ENCODE peak calls at places on chromosomes 13 and 19, in six cellular contexts. Z is LHCN-M2; L is type B pancreatic cell; B is stimulated activated CD4-positive, alpha-beta T cell treated with anti-CD3 and anti-CD28 coated beads, Interleukin-12 subunit alpha, Interleukin-12 subunit beta, amount 100 ng/mL, for 4 hours; R is Ammon's horn; N is IMR-90. V is an unnamed sample.

GRCh38 chr19:2477141-2477710 is 1.3 kb downstream of the GADD45B start:
- DNase-seq in Z (peak), L (no peak), B (peak), R (no peak), N (peak), V (no peak)

GRCh38 chr19:3682741-3683404 is 17.4 kb downstream of the PIP5K1C start:
- DNase-seq in Z (no peak), L (no peak), B (no peak), R (no peak), N (peak), V (no peak)

GRCh38 chr19:56958428-56958827 is 117.9 kb upstream of the PEG3 start:
- DNase-seq in Z (no peak), L (no peak), B (no peak), R (no peak), N (no peak), V (no peak)

GRCh38 chr13:111211789-111212516 is 96.8 kb downstream of the ARHGEF7 start:
- DNase-seq in Z (no peak), L (no peak), B (no peak), R (no peak), N (peak), V (no peak)

GRCh38 chr19:46147166-46147740 is 785 bp upstream of the IGFL2 start:
- DNase-seq in Z (no peak), L (no peak), B (no peak), R (no peak), N (no peak), V (no peak)

GRCh38 chr19:40701758-40702157 is 11.3 kb upstream of the NUMBL start:
- DNase-seq in Z (no peak), L (no peak), B (no peak), R (no peak), N (no peak), V (no peak)

GRCh38 chr13:59364508-59365187 is 799.1 kb downstream of the DIAPH3 start:
- DNase-seq in Z (no peak), L (no peak), B (no peak), R (peak), N (no peak), V (no peak)

GRCh38 chr19:17677002-17677401 is 11.2 kb downstream of the UNC13A start:
- DNase-seq in Z (no peak), L (no peak), B (no peak), R (no peak), N (no peak), V (no peak)

GRCh38 chr13:20405691-20406090 is 120.0 kb downstream of the CRYL1 start:
- DNase-seq in Z (no peak), L (peak), B (no peak), R (no peak), N (no peak), V (no peak)

GRCh38 chr19:48943081-48943480 is 9.6 kb downstream of the DHDH start:
- DNase-seq in Z (no peak), L (no peak), B (no peak), R (no peak), N (no peak), V (no peak)

GRCh38 chr13:31385534-31385933 is 185.8 kb downstream of the B3GLCT start:
- DNase-seq in Z (no peak), L (no peak), B (no peak), R (no peak), N (no peak), V (no peak)

GRCh38 chr13:20053016-20053415 is 94.5 kb downstream of the ZMYM2 start:
- DNase-seq in Z (peak), L (no peak), B (no peak), R (no peak), N (no peak), V (no peak)

GRCh38 chr13:98507060-98507797 is 69.7 kb downstream of the STK24 start:
- DNase-seq in Z (no peak), L (peak), B (no peak), R (peak), N (no peak), V (no peak)

GRCh38 chr13:59531571-59532091 is 632.1 kb downstream of the DIAPH3 start:
- DNase-seq in Z (peak), L (no peak), B (no peak), R (peak), N (peak), V (no peak)

GRCh38 chr13:89897681-89898080 is 1449.8 kb upstream of the MIR17HG start:
- DNase-seq in Z (no peak), L (no peak), B (no peak), R (no peak), N (no peak), V (no peak)

GRCh38 chr13:68988176-68988575 is 1119.5 kb upstream of the ATXN8OS start:
- DNase-seq in Z (no peak), L (no peak), B (no peak), R (no peak), N (no peak), V (no peak)

GRCh38 chr13:80030491-80030890 is 310.4 kb downstream of the SPRY2 start:
- DNase-seq in Z (peak), L (no peak), B (no peak), R (peak), N (no peak), V (no peak)